ENCODE peak calls at places on chromosome 14, in four cellular contexts. L is AML-193, K is RPMI7951, I is A172. Z is an unnamed sample.

GRCh38 chr14:97213720-97214119 is 416.5 kb downstream of the VRK1 start:
- DNase-seq in I (no peak), L (no peak), K (no peak), Z (no peak)

GRCh38 chr14:21346532-21347135 is 37.2 kb downstream of the SUPT16H start:
- DNase-seq in L (no peak), I (no peak), K (no peak), Z (no peak)

GRCh38 chr14:100340454-100340813 is 17.3 kb downstream of the SLC25A47 start:
- DNase-seq in I (no peak), L (no peak), K (no peak), Z (no peak)

GRCh38 chr14:103887170-103887501 is 39.8 kb upstream of the PPP1R13B start:
- DNase-seq in L (no peak), K (no peak), I (no peak), Z (no peak)

GRCh38 chr14:103518416-103519042 is 4.1 kb downstream of the CKB start:
- DNase-seq in I (no peak), L (peak; percentile 33), K (peak; percentile 38), Z (no peak)

GRCh38 chr14:35398095-35398584 is 6.4 kb downstream of the NFKBIA start:
- DNase-seq in I (no peak), K (peak; percentile 30), L (peak; percentile 3), Z (no peak)

GRCh38 chr14:57390037-57390805 is at the start of gene NAA30:
- DNase-seq in K (peak; percentile 90), I (peak; percentile 73), L (peak; percentile 94), Z (no peak)

GRCh38 chr14:55377236-55377635 is 34.4 kb downstream of the ATG14 start:
- DNase-seq in K (no peak), L (no peak), I (no peak), Z (no peak)

GRCh38 chr14:102196436-102197230 is 56.9 kb downstream of the WDR20 start:
- DNase-seq in L (no peak), K (no peak), I (no peak), Z (no peak)

GRCh38 chr14:32457213-32457920 is 128.3 kb downstream of the AKAP6 start:
- DNase-seq in K (no peak), I (no peak), L (no peak), Z (no peak)

GRCh38 chr14:34888186-34888585 is 13.0 kb upstream of the BAZ1A start:
- DNase-seq in I (no peak), L (no peak), K (no peak), Z (no peak)

GRCh38 chr14:41022932-41023331 is 583.7 kb upstream of the LRFN5 start:
- DNase-seq in I (no peak), K (peak; percentile 2), L (no peak), Z (no peak)

GRCh38 chr14:57671021-57671420 is 177.4 kb upstream of the CCDC198 start:
- DNase-seq in I (no peak), K (no peak), L (no peak), Z (no peak)

GRCh38 chr14:80426686-80427085 is 215.4 kb upstream of the DIO2 start:
- DNase-seq in K (peak; percentile 29), L (no peak), I (no peak), Z (no peak)

GRCh38 chr14:23697689-23698088 is 61.5 kb downstream of the DHRS2 start:
- DNase-seq in K (no peak), I (no peak), L (no peak), Z (no peak)

GRCh38 chr14:22978873-22979671 is 3.3 kb downstream of the AJUBA start:
- DNase-seq in I (no peak), K (peak; percentile 14), L (no peak), Z (no peak)

GRCh38 chr14:78614651-78615050 is 444.5 kb downstream of the NRXN3 start:
- DNase-seq in I (no peak), K (no peak), L (no peak), Z (no peak)

GRCh38 chr14:59981564-59981963 is 61.6 kb downstream of the LRRC9 start:
- DNase-seq in L (no peak), I (no peak), K (no peak), Z (no peak)

GRCh38 chr14:71725802-71726638 is 206.2 kb upstream of the RGS6 start:
- DNase-seq in K (peak; percentile 72), I (peak; percentile 34), L (peak; percentile 51), Z (no peak)

GRCh38 chr14:98731701-98732100 is 540.3 kb downstream of the BCL11B start:
- DNase-seq in L (no peak), K (no peak), I (no peak), Z (no peak)

GRCh38 chr14:61226015-61226654 is 55.0 kb downstream of the TMEM30B start:
- DNase-seq in L (no peak), I (no peak), K (no peak), Z (no peak)

GRCh38 chr14:83548061-83548839 is 1981.7 kb upstream of the FLRT2 start:
- DNase-seq in I (peak; percentile 27), L (no peak), K (peak; percentile 60), Z (no peak)

GRCh38 chr14:88522393-88522792 is 32.4 kb downstream of the PTPN21 start:
- DNase-seq in K (no peak), I (no peak), L (no peak), Z (no peak)

GRCh38 chr14:68929623-68930307 is 49.3 kb downstream of the ACTN1 start:
- DNase-seq in K (no peak), L (peak; percentile 20), I (no peak), Z (no peak)

GRCh38 chr14:103372552-103373304 is 12.5 kb upstream of the MARK3 start:
- DNase-seq in I (peak; percentile 87), L (peak; percentile 24), K (peak; percentile 88), Z (no peak)

GRCh38 chr14:33793711-33794110 is 157.2 kb downstream of the EGLN3 start:
- DNase-seq in L (no peak), I (no peak), K (no peak), Z (no peak)

GRCh38 chr14:104678346-104678745 is 11.1 kb upstream of the INF2 start:
- DNase-seq in K (peak; percentile 26), I (peak; percentile 63), L (no peak), Z (no peak)

GRCh38 chr14:94545131-94545841 is 16.0 kb upstream of the SERPINA4 start:
- DNase-seq in L (no peak), I (no peak), K (no peak), Z (no peak)

GRCh38 chr14:99246536-99247083 is 25.4 kb downstream of the BCL11B start:
- DNase-seq in L (no peak), K (no peak), I (no peak), Z (no peak)

GRCh38 chr14:95163666-95164065 is 6.3 kb upstream of the DICER1 start:
- DNase-seq in K (no peak), L (no peak), I (no peak), Z (no peak)

GRCh38 chr14:45679852-45680251 is 426.9 kb upstream of the MIS18BP1 start:
- DNase-seq in I (peak; percentile 85), K (peak; percentile 86), L (no peak), Z (no peak)

GRCh38 chr14:40618225-40618898 is 988.3 kb upstream of the LRFN5 start:
- DNase-seq in L (no peak), I (no peak), K (no peak), Z (no peak)

GRCh38 chr14:96217381-96217913 is 12.8 kb downstream of the BDKRB2 start:
- DNase-seq in L (no peak), K (no peak), I (no peak), Z (no peak)

GRCh38 chr14:76687611-76688372 is 73.5 kb upstream of the VASH1 start:
- DNase-seq in K (no peak), L (no peak), I (no peak), Z (no peak)

GRCh38 chr14:58849609-58850008 is 211.8 kb downstream of the DACT1 start:
- DNase-seq in L (no peak), I (no peak), K (no peak), Z (no peak)

GRCh38 chr14:65600742-65601141 is 188.2 kb downstream of the FUT8 start:
- DNase-seq in L (no peak), I (no peak), K (no peak), Z (no peak)

GRCh38 chr14:90815817-90816662 is at the start of gene TTC7B:
- DNase-seq in L (peak; percentile 13), I (no peak), K (peak; percentile 22), Z (no peak)

GRCh38 chr14:103126088-103126872 is 3.0 kb downstream of the TNFAIP2 start:
- DNase-seq in K (no peak), L (no peak), I (no peak), Z (no peak)

Z was measured in NCI-H2081 treated with DMSO at 0.1 percent for 48 hours.